ENCODE peak calls at places on chromosomes 16 and 17, in seven cellular contexts. G is fibroblast of villous mesenchyme; X is SHP77 treated with DMSO at 0.1 percent for 48 hours; H is astrocyte of the cerebellum; S is stimulated activated effector memory CD8-positive, alpha-beta T cell treated with anti-CD3 and anti-CD28 coated beads, Interleukin-12 subunit alpha, Interleukin-12 subunit beta, amount 100 ng/mL, for 72 hours; L is ovary; J is fibroblast of gingiva. P is an unnamed sample.

GRCh38 chr17:69575346-69575761 is 160.9 kb downstream of the MAP2K6 start:
- DNase-seq in G (peak; percentile 93), J (peak; percentile 87), L (no peak), X (no peak), H (peak; percentile 98), S (no peak), P (peak; percentile 78)

GRCh38 chr16:78697426-78697825 is 598.0 kb downstream of the WWOX start:
- DNase-seq in H (no peak), G (no peak), S (no peak), L (no peak), J (no peak), X (no peak), P (no peak)

GRCh38 chr17:1515640-1516402 is 591 bp downstream of the INPP5K start:
- DNase-seq in X (peak; percentile 29), L (peak; percentile 52), H (peak; percentile 86), G (peak; percentile 97), S (peak; percentile 17), J (peak; percentile 86), P (peak; percentile 94)

GRCh38 chr16:81810361-81810760 is 31.3 kb downstream of the PLCG2 start:
- DNase-seq in J (no peak), G (no peak), H (no peak), L (no peak), X (no peak), S (no peak), P (no peak)

GRCh38 chr16:4208529-4208835 is 33.4 kb downstream of the SRL start:
- DNase-seq in H (no peak), S (no peak), J (no peak), G (no peak), L (no peak), X (no peak), P (no peak)

GRCh38 chr17:72266099-72266852 is 145.5 kb downstream of the SOX9 start:
- DNase-seq in J (no peak), X (no peak), G (no peak), L (no peak), S (no peak), H (no peak), P (no peak)

GRCh38 chr16:81633680-81634379 is 145.3 kb upstream of the PLCG2 start:
- DNase-seq in X (no peak), G (no peak), H (no peak), J (no peak), S (no peak), L (no peak), P (no peak)

GRCh38 chr17:55726440-55726839 is 3.8 kb upstream of the TMEM100 start:
- DNase-seq in G (peak; percentile 58), L (peak; percentile 36), H (peak; percentile 91), X (peak; percentile 36), J (peak; percentile 100), S (no peak), P (peak; percentile 88)

GRCh38 chr17:28071891-28072606 is 29.6 kb downstream of the NLK start:
- DNase-seq in H (peak; percentile 4), J (peak; percentile 35), S (no peak), G (peak; percentile 44), X (no peak), L (no peak), P (no peak)

GRCh38 chr16:27434141-27435051 is 32.4 kb downstream of the IL21R start:
- DNase-seq in G (no peak), J (no peak), S (no peak), L (peak; percentile 2), X (no peak), H (no peak), P (no peak)

GRCh38 chr17:4534928-4535666 is 20.1 kb downstream of the MYBBP1A start:
- DNase-seq in H (no peak), G (no peak), L (no peak), J (no peak), X (no peak), S (no peak), P (no peak)

GRCh38 chr17:18039535-18040286 is 503 bp downstream of the GID4 start:
- DNase-seq in S (peak; percentile 26), H (no peak), L (peak; percentile 57), X (no peak), G (peak; percentile 11), J (no peak), P (no peak)

GRCh38 chr16:51440096-51440495 is 289.0 kb upstream of the SALL1 start:
- DNase-seq in X (no peak), H (no peak), G (no peak), S (no peak), L (no peak), J (no peak), P (no peak)

GRCh38 chr16:88347656-88348376 is 34.9 kb upstream of the ZNF469 start:
- DNase-seq in G (no peak), H (no peak), X (no peak), S (no peak), J (no peak), L (no peak), P (no peak)

GRCh38 chr17:18004901-18005305 is 32.2 kb downstream of the DRC3 start:
- DNase-seq in S (no peak), L (no peak), X (peak; percentile 80), J (no peak), H (no peak), G (no peak), P (no peak)

GRCh38 chr16:1920727-1921155 is 2.5 kb upstream of the HS3ST6 start:
- DNase-seq in X (peak; percentile 24), S (no peak), J (no peak), G (no peak), H (no peak), L (no peak), P (no peak)

GRCh38 chr17:82603981-82604448 is 44.2 kb downstream of the WDR45B start:
- DNase-seq in X (no peak), J (no peak), G (no peak), H (no peak), L (no peak), S (no peak), P (no peak)

GRCh38 chr16:4693956-4694663 is 748 bp downstream of the NUDT16L1 start:
- DNase-seq in S (no peak), H (no peak), L (peak; percentile 73), X (no peak), J (peak; percentile 64), G (peak; percentile 84), P (peak; percentile 64)

GRCh38 chr17:43936434-43936833 is 5.8 kb downstream of the PPY start:
- DNase-seq in H (no peak), L (no peak), G (no peak), S (no peak), X (no peak), J (no peak), P (no peak)

GRCh38 chr17:48530208-48530886 is 464 bp downstream of the HOXB1 start:
- DNase-seq in H (no peak), L (no peak), X (no peak), S (no peak), G (no peak), J (no peak), P (no peak)

GRCh38 chr17:15274017-15274416 is 8.9 kb upstream of the PMP22 start:
- DNase-seq in G (no peak), J (no peak), H (no peak), X (no peak), S (no peak), L (no peak), P (no peak)